ENCODE peak calls at places on chromosomes 7 and 10, in nine cellular contexts. Y, H, Q, W, I, R, V, P and D are unnamed samples.

GRCh38 chr7:28922618-28923331 is 35.4 kb downstream of the TRIL start:
- DNase-seq in Y (peak), H (peak), Q (peak), W (no peak), I (no peak), R (peak), V (peak), P (peak), D (peak)

GRCh38 chr10:128068398-128069285 is 57.6 kb downstream of the MKI67 start:
- DNase-seq in Y (peak), H (no peak), Q (no peak), W (no peak), I (no peak), R (no peak), V (no peak), P (no peak), D (no peak)

GRCh38 chr10:28179006-28179405 is 123.9 kb downstream of the MPP7 start:
- DNase-seq in Y (no peak), H (no peak), Q (no peak), W (no peak), I (no peak), R (no peak), V (no peak), P (peak), D (no peak)

GRCh38 chr10:121311812-121312443 is 286.3 kb downstream of the FGFR2 start:
- DNase-seq in Y (no peak), H (no peak), Q (no peak), W (no peak), I (no peak), R (no peak), V (no peak), P (no peak), D (no peak)

GRCh38 chr7:48296976-48297375 is 125.7 kb downstream of the ABCA13 start:
- DNase-seq in Y (no peak), H (no peak), Q (no peak), W (no peak), I (no peak), R (no peak), V (no peak), P (no peak), D (no peak)

GRCh38 chr7:105016083-105017075 is 2.4 kb downstream of the KMT2E start:
- DNase-seq in Y (no peak), H (no peak), Q (no peak), W (no peak), I (no peak), R (no peak), V (no peak), P (peak), D (no peak)

GRCh38 chr10:109429956-109430760 is 493.2 kb downstream of the XPNPEP1 start:
- DNase-seq in Y (no peak), H (no peak), Q (no peak), W (no peak), I (no peak), R (no peak), V (no peak), P (no peak), D (no peak)

GRCh38 chr10:80599424-80599847 is 61.7 kb downstream of the SH2D4B start:
- DNase-seq in Y (peak), H (no peak), Q (no peak), W (no peak), I (no peak), R (no peak), V (peak), P (peak), D (peak)

GRCh38 chr10:127522298-127522697 is 26.8 kb upstream of the NPS start:
- DNase-seq in Y (no peak), H (no peak), Q (no peak), W (peak), I (no peak), R (no peak), V (no peak), P (no peak), D (no peak)

GRCh38 chr7:1052031-1052818 is 7.9 kb downstream of the GPR146 start:
- DNase-seq in Y (no peak), H (no peak), Q (no peak), W (peak), I (no peak), R (no peak), V (no peak), P (no peak), D (no peak)

GRCh38 chr7:27115161-27116018 is 12.9 kb upstream of the HOXA2 start:
- DNase-seq in Y (peak), H (no peak), Q (peak), W (peak), I (no peak), R (no peak), V (no peak), P (peak), D (no peak)
- TF ChIP-seq POLR2A in Y (peak), H (no peak), Q (peak), W (no peak), I (no peak), R (no peak), V (no peak), P (peak), D (no peak)

GRCh38 chr7:45108863-45109262 is 2.6 kb downstream of the TBRG4 start:
- DNase-seq in Y (no peak), H (no peak), Q (no peak), W (no peak), I (no peak), R (peak), V (no peak), P (no peak), D (no peak)
- TF ChIP-seq POLR2A in Y (no peak), H (no peak), Q (no peak), W (no peak), I (no peak), R (no peak), V (no peak), P (no peak), D (no peak)

GRCh38 chr7:158585721-158586498 is 1.7 kb downstream of the PTPRN2 start:
- DNase-seq in Y (peak), H (no peak), Q (no peak), W (no peak), I (no peak), R (no peak), V (no peak), P (no peak), D (no peak)

GRCh38 chr7:158588878-158589442 is 1.3 kb upstream of the PTPRN2 start:
- DNase-seq in Y (no peak), H (no peak), Q (no peak), W (no peak), I (no peak), R (no peak), V (no peak), P (no peak), D (no peak)

GRCh38 chr7:158586499-158587191 is 978 bp downstream of the PTPRN2 start:
- DNase-seq in Y (no peak), H (no peak), Q (no peak), W (peak), I (no peak), R (no peak), V (no peak), P (no peak), D (no peak)

GRCh38 chr7:158588085-158588877 is 658 bp upstream of the PTPRN2 start:
- DNase-seq in Y (no peak), H (no peak), Q (no peak), W (peak), I (no peak), R (no peak), V (no peak), P (no peak), D (no peak)

DNA sequence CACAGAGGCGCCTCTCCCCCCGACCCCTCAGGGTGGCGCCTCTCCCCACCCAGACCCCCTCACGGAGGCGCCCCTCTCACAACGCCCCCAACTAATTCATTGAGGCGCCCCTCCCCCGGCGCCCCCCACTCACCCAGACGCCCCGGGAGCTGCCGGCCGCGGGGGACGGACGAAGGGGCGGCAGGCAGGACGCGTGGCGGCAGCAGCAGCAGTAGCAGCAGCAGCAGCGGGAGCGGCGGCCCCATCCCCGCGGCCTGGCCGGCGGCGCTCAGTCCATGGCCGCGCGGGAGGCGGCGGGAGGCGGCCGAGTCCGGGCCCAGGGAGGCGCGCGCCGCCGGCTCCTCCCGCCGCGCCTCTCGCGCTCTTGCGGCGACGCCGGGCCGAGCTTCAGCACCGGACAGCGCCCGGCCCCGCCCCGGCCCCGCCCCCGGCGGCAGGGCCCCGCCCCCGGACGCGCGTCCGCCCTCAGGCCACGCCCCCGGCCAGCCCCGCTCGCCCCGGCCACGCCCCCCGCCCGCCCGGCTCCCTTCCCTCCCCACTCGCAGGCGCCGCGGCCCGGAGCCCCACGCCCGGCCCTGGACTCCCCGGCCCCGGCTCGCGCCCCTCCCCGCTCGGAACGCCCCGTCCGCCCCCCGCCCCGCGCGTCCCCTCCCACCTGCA is at the start of gene PTPRN2:
- DNase-seq in Y (peak), H (peak), Q (peak), W (peak), I (no peak), R (peak), V (peak), P (peak), D (no peak)
- TF ChIP-seq POLR2A in Y (no peak), H (no peak), Q (no peak), W (no peak), I (no peak), R (peak), V (no peak), P (no peak), D (no peak)

GRCh38 chr7:117755136-117755535 is 118.1 kb downstream of the CTTNBP2 start:
- DNase-seq in Y (no peak), H (no peak), Q (no peak), W (no peak), I (no peak), R (no peak), V (no peak), P (no peak), D (no peak)

GRCh38 chr7:117750612-117751563 is 122.4 kb downstream of the CTTNBP2 start:
- DNase-seq in Y (no peak), H (no peak), Q (no peak), W (no peak), I (no peak), R (no peak), V (peak), P (peak), D (no peak)

GRCh38 chr7:117757440-117757839 is 115.8 kb downstream of the CTTNBP2 start:
- DNase-seq in Y (no peak), H (no peak), Q (no peak), W (no peak), I (no peak), R (no peak), V (no peak), P (no peak), D (no peak)

GRCh38 chr7:117756586-117756985 is 116.7 kb downstream of the CTTNBP2 start:
- DNase-seq in Y (no peak), H (no peak), Q (no peak), W (no peak), I (no peak), R (no peak), V (no peak), P (no peak), D (no peak)

DNA sequence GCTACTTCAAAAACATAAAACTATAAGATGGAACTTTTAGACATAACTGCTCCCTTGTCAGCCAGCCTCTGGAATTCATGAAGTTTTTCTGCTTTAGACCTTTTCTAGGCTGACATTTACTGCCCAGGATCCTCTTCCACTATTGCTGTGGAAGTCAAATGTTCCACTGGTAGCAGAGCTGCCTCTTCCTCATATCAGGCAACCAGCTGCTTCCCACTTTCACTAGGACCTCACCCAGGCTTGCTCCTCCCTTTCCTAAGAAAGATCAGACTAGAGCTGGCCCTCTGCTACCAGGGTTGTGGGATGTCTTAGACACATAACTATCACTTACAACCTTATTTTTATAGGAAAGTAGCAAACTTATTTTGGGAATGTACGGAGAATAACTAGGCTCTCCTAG is 121.5 kb downstream of the CTTNBP2 start:
- DNase-seq in Y (no peak), H (no peak), Q (no peak), W (no peak), I (no peak), R (peak), V (no peak), P (no peak), D (no peak)
- TF ChIP-seq POLR2A in Y (no peak), H (no peak), Q (no peak), W (no peak), I (no peak), R (no peak), V (no peak), P (no peak), D (no peak)